ENCODE peak calls at places on chromosomes 3 and 15, in four cellular contexts. C is adrenal gland, H is GM12865, I is breast epithelium. G is an unnamed sample.

GRCh38 chr15:75677601-75678323 is 30.1 kb downstream of the SNX33 start:
- DNase-seq in C (no peak), H (no peak), I (no peak), G (no peak)

GRCh38 chr15:41911691-41912345 is 18.0 kb upstream of the SPTBN5 start:
- DNase-seq in C (no peak), H (no peak), I (no peak), G (no peak)

GRCh38 chr3:59308684-59309083 is 258.9 kb upstream of the CFAP20DC start:
- DNase-seq in C (no peak), H (no peak), I (no peak), G (no peak)

GRCh38 chr3:150697646-150698045 is 6.1 kb downstream of the ERICH6 start:
- DNase-seq in C (no peak), H (no peak), I (no peak), G (no peak)

GRCh38 chr3:189395825-189396224 is 224.1 kb downstream of the TPRG1 start:
- DNase-seq in C (no peak), H (peak; percentile 34), I (no peak), G (no peak)

GRCh38 chr15:93830221-93830765 is 401.1 kb upstream of the MCTP2 start:
- DNase-seq in C (no peak), H (no peak), I (no peak), G (no peak)

GRCh38 chr15:60552224-60552623 is 73.3 kb upstream of the ICE2 start:
- DNase-seq in C (no peak), H (no peak), I (no peak), G (no peak)

GRCh38 chr3:23845361-23845760 is 39.6 kb downstream of the UBE2E1 start:
- DNase-seq in C (no peak), H (no peak), I (no peak), G (no peak)

GRCh38 chr3:169104972-169105371 is 558.5 kb downstream of the MECOM start:
- DNase-seq in C (no peak), H (no peak), I (no peak), G (no peak)

GRCh38 chr3:70726966-70727365 is 414.5 kb upstream of the MDFIC2 start:
- DNase-seq in C (no peak), H (no peak), I (no peak), G (no peak)

GRCh38 chr3:112786002-112786590 is 60.6 kb downstream of the CD200R1L start:
- DNase-seq in C (no peak), H (no peak), I (no peak), G (no peak)

GRCh38 chr15:89768071-89768500 is 8.0 kb upstream of the MESP2 start:
- DNase-seq in C (no peak), H (no peak), I (no peak), G (peak; percentile 75)

GRCh38 chr15:94451461-94451860 is 220.1 kb downstream of the MCTP2 start:
- DNase-seq in C (no peak), H (no peak), I (no peak), G (no peak)

GRCh38 chr15:73375755-73376305 is 7.1 kb upstream of the HCN4 start:
- DNase-seq in C (no peak), H (no peak), I (no peak), G (peak; percentile 75)

GRCh38 chr15:80442728-80443403 is 38.7 kb downstream of the ARNT2 start:
- DNase-seq in C (no peak), H (no peak), I (no peak), G (no peak)

GRCh38 chr3:99544819-99545281 is 93.5 kb upstream of the COL8A1 start:
- DNase-seq in C (peak; percentile 49), H (no peak), I (no peak), G (peak; percentile 67)

GRCh38 chr15:31871159-31871886 is 159.0 kb upstream of the CHRNA7 start:
- DNase-seq in C (no peak), H (peak; percentile 24), I (no peak), G (no peak)

GRCh38 chr3:133992385-133992784 is 37.3 kb downstream of the SLCO2A1 start:
- DNase-seq in C (no peak), H (no peak), I (no peak), G (peak; percentile 58)

GRCh38 chr15:36658905-36659304 is 79.5 kb downstream of the CDIN1 start:
- DNase-seq in C (no peak), H (no peak), I (no peak), G (no peak)

GRCh38 chr15:73921257-73921890 is 4.9 kb upstream of the LOXL1 start:
- DNase-seq in C (no peak), H (no peak), I (no peak), G (peak; percentile 71)

GRCh38 chr3:55014081-55014480 is 86.2 kb upstream of the LRTM1 start:
- DNase-seq in C (no peak), H (no peak), I (no peak), G (no peak)

GRCh38 chr3:193859195-193859594 is 266.2 kb downstream of the OPA1 start:
- DNase-seq in C (no peak), H (no peak), I (no peak), G (no peak)

GRCh38 chr3:107662109-107662477 is 139.3 kb downstream of the BBX start:
- DNase-seq in C (peak; percentile 50), H (peak; percentile 16), I (peak; percentile 18), G (no peak)

GRCh38 chr3:183587337-183587736 is 31.8 kb upstream of the KLHL6 start:
- DNase-seq in C (no peak), H (no peak), I (no peak), G (no peak)

GRCh38 chr3:183590442-183590841 is 34.9 kb upstream of the KLHL6 start:
- DNase-seq in C (no peak), H (no peak), I (no peak), G (no peak)

GRCh38 chr3:183594636-183595035 is 39.1 kb upstream of the KLHL6 start:
- DNase-seq in C (no peak), H (no peak), I (no peak), G (no peak)

GRCh38 chr3:183592820-183593219 is 37.3 kb upstream of the KLHL6 start:
- DNase-seq in C (no peak), H (no peak), I (no peak), G (no peak)

GRCh38 chr3:183591881-183592521 is 36.5 kb upstream of the KLHL6 start:
- DNase-seq in C (no peak), H (peak; percentile 84), I (no peak), G (no peak)
- H3K4me3 ChIP-seq in C (no peak overlapping the region), H (no peak overlapping the region), I (no peak overlapping the region), G (no peak overlapping the region)

GRCh38 chr3:185442031-185442430 is 56.8 kb downstream of the TMEM41A start:
- DNase-seq in C (no peak), H (no peak), I (no peak), G (no peak)
- H3K4me3 ChIP-seq in C (no peak overlapping the region), H (no peak overlapping the region), I (no peak overlapping the region), G (no peak overlapping the region)

GRCh38 chr3:124121379-124122336 is 129.7 kb upstream of the ROPN1 start:
- DNase-seq in C (no peak), H (no peak), I (no peak), G (no peak)
- H3K4me3 ChIP-seq in C (no peak overlapping the region), H (no peak overlapping the region), I (no peak overlapping the region), G (no peak overlapping the region)

GRCh38 chr3:41198526-41198925 is 779 bp upstream of the CTNNB1 start:
- DNase-seq in C (peak; percentile 40), H (peak; percentile 24), I (peak; percentile 40), G (no peak)
- H3K4me3 ChIP-seq in C (peak overlapping the region; percentile 99), H (peak overlapping the region; percentile 99), I (peak overlapping the region; percentile 96), G (peak overlapping the region; percentile 93)

GRCh38 chr3:119295816-119296484 is 1.8 kb downstream of the ARHGAP31 start:
- DNase-seq in C (no peak), H (no peak), I (no peak), G (no peak)
- H3K4me3 ChIP-seq in C (no peak overlapping the region), H (peak overlapping the region; percentile 80), I (peak overlapping the region; percentile 70), G (peak overlapping the region; percentile 86)

GRCh38 chr15:34759347-34759746 is 4.5 kb upstream of the GJD2 start:
- DNase-seq in C (no peak), H (no peak), I (no peak), G (no peak)
- H3K4me3 ChIP-seq in C (no peak overlapping the region), H (no peak overlapping the region), I (no peak overlapping the region), G (no peak overlapping the region)

GRCh38 chr15:62469478-62469873 is 304.4 kb upstream of the C2CD4B start:
- DNase-seq in C (no peak), H (no peak), I (no peak), G (no peak)

GRCh38 chr15:62462268-62462667 is 297.2 kb upstream of the C2CD4B start:
- DNase-seq in C (no peak), H (no peak), I (no peak), G (peak; percentile 33)

GRCh38 chr15:62462721-62463120 is 297.6 kb upstream of the C2CD4B start:
- DNase-seq in C (no peak), H (no peak), I (no peak), G (no peak)

GRCh38 chr15:62464705-62465104 is 299.6 kb upstream of the C2CD4B start:
- DNase-seq in C (no peak), H (no peak), I (no peak), G (no peak)

DNA sequence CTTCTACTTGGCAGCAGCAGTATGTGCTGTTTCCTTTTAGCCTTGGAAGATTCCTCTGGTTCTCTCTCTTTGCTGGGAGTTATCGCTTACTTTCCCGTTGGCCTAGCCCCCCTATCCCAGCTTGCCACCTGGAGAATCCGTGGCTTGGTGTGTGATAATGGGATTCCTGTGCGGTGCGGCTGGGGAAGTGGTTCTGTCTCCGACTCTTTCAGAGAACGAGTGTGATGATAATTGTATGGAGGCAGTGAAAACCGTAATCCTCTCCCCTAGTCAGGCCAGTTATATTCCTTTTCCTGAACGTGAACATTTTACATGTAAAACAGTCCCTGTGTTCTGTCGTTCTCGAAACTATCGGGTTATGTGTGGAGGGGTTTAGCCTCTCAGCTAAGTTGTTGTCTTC is 300.1 kb upstream of the C2CD4B start:
- DNase-seq in C (no peak), H (no peak), I (no peak), G (no peak)
- H3K4me3 ChIP-seq in C (no peak overlapping the region), H (no peak overlapping the region), I (no peak overlapping the region), G (no peak overlapping the region)

DNA sequence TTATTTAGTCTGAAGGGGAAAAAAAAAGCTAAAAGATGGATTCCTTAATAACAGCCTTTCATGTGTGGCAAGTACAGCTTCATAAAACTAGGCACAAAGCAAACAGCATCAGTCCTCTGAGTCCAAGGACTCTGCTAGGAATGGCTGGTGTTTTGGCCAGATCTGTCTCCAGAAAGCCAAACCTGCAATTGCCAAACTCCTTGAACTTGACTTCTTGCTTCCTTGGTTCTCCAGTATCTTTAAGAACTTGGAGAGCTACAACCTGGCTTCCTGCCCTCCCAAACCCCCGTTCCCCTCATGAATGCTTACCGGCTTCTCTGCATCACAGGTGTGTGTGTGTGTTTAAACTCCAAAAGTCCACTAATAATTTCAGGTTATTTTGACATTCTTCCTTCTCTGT is 1.6 kb upstream of the PLOD2 start:
- DNase-seq in C (no peak), H (no peak), I (no peak), G (peak; percentile 49)
- H3K4me3 ChIP-seq in C (no peak overlapping the region), H (no peak overlapping the region), I (no peak overlapping the region), G (no peak overlapping the region)

GRCh38 chr3:187745201-187746058 is at the start of gene BCL6:
- DNase-seq in C (peak; percentile 97), H (peak; percentile 90), I (peak; percentile 95), G (peak; percentile 93)

GRCh38 chr3:187747506-187747905 is 2.2 kb upstream of the BCL6 start:
- DNase-seq in C (no peak), H (no peak), I (no peak), G (no peak)

GRCh38 chr3:187746479-187747335 is 1.4 kb upstream of the BCL6 start:
- DNase-seq in C (peak; percentile 49), H (no peak), I (peak; percentile 32), G (no peak)

GRCh38 chr3:187744169-187745151 is 808 bp downstream of the BCL6 start:
- DNase-seq in C (peak; percentile 75), H (no peak), I (peak; percentile 58), G (peak; percentile 49)

GRCh38 chr3:187746059-187746453 is 788 bp upstream of the BCL6 start:
- DNase-seq in C (no peak), H (no peak), I (no peak), G (no peak)
- H3K4me3 ChIP-seq in C (peak overlapping the region; percentile 30), H (no peak overlapping the region), I (peak overlapping the region; percentile 93), G (peak overlapping the region; percentile 88)

G was measured in right cardiac atrium.